ENCODE peak calls at places on chromosomes 1 and 21, in seven cellular contexts. H is sigmoid colon, B is stomach, J is H1, V is K562, T is suprapubic skin, C is upper lobe of left lung. K is an unnamed sample.

GRCh38 chr1:224730950-224731349 is 114.8 kb downstream of the CNIH3 start:
- DNase-seq in H (no peak), B (no peak), J (no peak), V (no peak), T (no peak), C (no peak), K (no peak)

GRCh38 chr1:57319165-57319564 is 104.7 kb downstream of the DAB1 start:
- DNase-seq in H (no peak), B (no peak), J (no peak), V (no peak), T (no peak), C (no peak), K (no peak)

GRCh38 chr1:244092293-244093264 is 41.5 kb downstream of the ZBTB18 start:
- DNase-seq in H (no peak), B (no peak), J (no peak), V (no peak), T (no peak), C (no peak), K (peak; percentile 68)

GRCh38 chr1:9827558-9828185 is 3.9 kb upstream of the CLSTN1 start:
- DNase-seq in H (no peak), B (no peak), J (peak; percentile 58), V (peak; percentile 57), T (no peak), C (no peak), K (no peak)

GRCh38 chr1:21313886-21314796 is 23.9 kb upstream of the ECE1 start:
- DNase-seq in H (peak; percentile 90), B (no peak), J (no peak), V (no peak), T (peak; percentile 88), C (no peak), K (no peak)

GRCh38 chr1:178518894-178519293 is 6.0 kb downstream of the TEX35 start:
- DNase-seq in H (peak; percentile 24), B (no peak), J (no peak), V (no peak), T (no peak), C (no peak), K (no peak)

GRCh38 chr1:209650454-209650853 is 1.8 kb downstream of the LAMB3 start:
- DNase-seq in H (no peak), B (no peak), J (no peak), V (no peak), T (no peak), C (peak; percentile 60), K (no peak)

GRCh38 chr1:67685558-67686271 is 714 bp downstream of the GADD45A start:
- DNase-seq in H (peak; percentile 79), B (peak; percentile 57), J (peak; percentile 66), V (peak; percentile 65), T (peak; percentile 80), C (peak; percentile 71), K (peak; percentile 56)

GRCh38 chr1:85554630-85555327 is 25.8 kb upstream of the CCN1 start:
- DNase-seq in H (no peak), B (no peak), J (no peak), V (no peak), T (no peak), C (no peak), K (no peak)

GRCh38 chr1:247443641-247444040 is 14.3 kb downstream of the OR2B11 start:
- DNase-seq in H (no peak), B (no peak), J (no peak), V (no peak), T (no peak), C (no peak), K (no peak)

GRCh38 chr1:232335751-232336274 is 294.1 kb downstream of the SIPA1L2 start:
- DNase-seq in H (no peak), B (no peak), J (no peak), V (no peak), T (no peak), C (no peak), K (no peak)

GRCh38 chr1:47226121-47226977 is 5.7 kb downstream of the TAL1 start:
- DNase-seq in H (no peak), B (no peak), J (no peak), V (peak; percentile 15), T (no peak), C (no peak), K (no peak)

GRCh38 chr21:45363921-45364463 is 41.0 kb upstream of the COL18A1 start:
- DNase-seq in H (peak; percentile 95), B (peak; percentile 74), J (no peak), V (peak; percentile 76), T (peak; percentile 91), C (peak; percentile 64), K (peak; percentile 66)

GRCh38 chr1:203796223-203796747 is 862 bp downstream of the ZBED6 start:
- DNase-seq in H (no peak), B (no peak), J (no peak), V (no peak), T (peak; percentile 67), C (no peak), K (peak; percentile 36)

GRCh38 chr1:226882187-226882586 is 11.8 kb downstream of the PSEN2 start:
- DNase-seq in H (no peak), B (no peak), J (no peak), V (no peak), T (no peak), C (no peak), K (no peak)

GRCh38 chr1:156176610-156177210 is 17.2 kb upstream of the SLC25A44 start:
- DNase-seq in H (no peak), B (no peak), J (no peak), V (no peak), T (no peak), C (no peak), K (no peak)
- TF ChIP-seq POLR2AphosphoS5 in H (no peak), B (no peak), J (no peak), V (no peak), T (no peak), C (no peak), K (no peak)

GRCh38 chr1:8425781-8426161 is 107.9 kb downstream of the SLC45A1 start:
- DNase-seq in H (no peak), B (no peak), J (no peak), V (no peak), T (no peak), C (no peak), K (no peak)

GRCh38 chr1:8423702-8424538 is 106.0 kb downstream of the SLC45A1 start:
- DNase-seq in H (peak; percentile 74), B (peak; percentile 63), J (peak; percentile 87), V (peak; percentile 89), T (peak; percentile 78), C (peak; percentile 55), K (peak; percentile 63)

GRCh38 chr1:8425150-8425780 is 107.4 kb downstream of the SLC45A1 start:
- DNase-seq in H (no peak), B (no peak), J (no peak), V (no peak), T (no peak), C (no peak), K (no peak)

GRCh38 chr1:8423134-8423701 is 105.3 kb downstream of the SLC45A1 start:
- DNase-seq in H (peak; percentile 73), B (no peak), J (peak; percentile 65), V (no peak), T (peak; percentile 75), C (no peak), K (peak; percentile 48)

DNA sequence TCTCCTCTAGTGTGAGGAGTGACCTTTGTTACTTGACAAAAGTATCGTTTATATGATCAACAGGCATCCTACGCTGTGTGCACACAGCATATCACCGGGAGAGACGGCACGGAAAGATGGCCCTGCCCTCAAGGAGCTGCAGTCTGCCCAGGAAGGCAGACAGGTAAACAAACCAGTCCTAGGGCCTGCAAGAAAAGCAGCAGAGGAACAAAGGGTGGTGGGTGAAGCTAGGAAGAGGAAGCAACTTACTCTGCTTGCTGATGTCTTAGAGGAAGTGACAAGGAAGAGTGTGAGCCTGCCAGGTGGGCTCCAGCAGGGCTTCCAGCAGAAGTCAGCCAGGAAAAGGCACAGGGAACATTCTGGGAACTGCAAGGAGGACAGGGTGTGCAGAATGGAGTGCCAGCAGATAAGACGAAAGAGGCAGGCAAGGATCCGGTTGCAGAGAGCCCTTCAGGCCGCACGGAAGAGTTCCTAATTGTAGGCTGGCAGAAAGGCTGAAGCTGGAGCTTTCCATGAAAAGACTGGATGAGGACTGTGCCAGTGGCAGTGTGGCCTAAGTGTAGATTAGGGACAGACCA is 106.7 kb downstream of the SLC45A1 start:
- DNase-seq in H (peak; percentile 77), B (peak; percentile 77), J (no peak), V (no peak), T (no peak), C (peak; percentile 88), K (peak; percentile 76)
- TF ChIP-seq EP300 in H (no peak), B (no peak), J (no peak), V (no peak), T (no peak), C (peak; percentile 95), K (no peak)

GRCh38 chr21:38726482-38726881 is 79.2 kb upstream of the ETS2 start:
- DNase-seq in H (no peak), B (no peak), J (no peak), V (no peak), T (no peak), C (no peak), K (no peak)

GRCh38 chr21:38721983-38722382 is 83.7 kb upstream of the ETS2 start:
- DNase-seq in H (no peak), B (no peak), J (no peak), V (no peak), T (no peak), C (no peak), K (no peak)

GRCh38 chr21:38721055-38721454 is 84.7 kb upstream of the ETS2 start:
- DNase-seq in H (no peak), B (no peak), J (no peak), V (no peak), T (no peak), C (no peak), K (no peak)

GRCh38 chr21:38729745-38730401 is 75.9 kb upstream of the ETS2 start:
- DNase-seq in H (no peak), B (no peak), J (no peak), V (no peak), T (no peak), C (no peak), K (no peak)

DNA sequence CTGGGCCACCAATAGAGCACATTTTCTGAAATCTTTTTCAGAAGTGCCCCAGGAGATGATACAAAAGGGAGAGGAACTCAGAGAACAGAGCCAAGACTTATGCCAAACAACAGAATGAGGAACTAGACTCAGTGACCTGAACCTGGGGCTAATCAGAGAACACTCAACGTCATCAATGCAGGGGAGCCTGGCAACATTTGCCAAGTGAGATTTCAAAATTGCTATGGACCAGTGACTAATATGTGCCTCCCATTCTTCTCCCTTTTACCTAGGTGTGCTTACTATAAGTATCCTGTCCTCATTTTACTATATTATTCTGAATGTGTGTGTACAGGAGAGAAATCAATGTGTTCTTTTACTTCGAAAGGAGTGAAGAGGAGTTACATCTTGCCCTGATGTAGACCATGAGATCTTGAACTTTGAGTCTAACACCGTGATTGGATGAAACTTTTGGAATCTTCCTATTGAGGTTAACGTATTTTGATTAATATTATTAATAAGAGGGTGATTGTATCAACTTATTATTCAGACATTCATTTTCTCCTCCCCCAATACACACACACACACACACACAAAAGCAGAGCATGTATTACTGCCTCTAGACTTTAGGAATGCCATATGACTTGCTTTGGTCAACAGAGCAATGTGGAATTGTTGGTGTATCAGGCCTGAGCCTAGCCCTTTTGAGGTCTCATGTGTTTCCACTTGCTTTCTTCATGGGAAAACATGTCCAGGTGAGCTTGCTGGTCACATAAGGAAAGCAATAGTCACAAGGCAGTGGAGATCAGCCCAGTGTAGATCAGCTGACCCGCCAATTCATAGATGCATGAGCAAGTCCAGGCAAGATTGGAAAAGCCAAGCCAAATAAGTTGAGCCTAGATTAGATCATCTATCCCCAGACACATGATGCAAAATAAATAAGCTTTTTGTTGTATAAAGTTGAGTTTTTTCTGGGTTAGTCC is 80.3 kb upstream of the ETS2 start:
- DNase-seq in H (no peak), B (no peak), J (no peak), V (no peak), T (no peak), C (no peak), K (no peak)
- H3K27ac ChIP-seq in H (no peak overlapping the region), B (no peak overlapping the region), J (no peak overlapping the region), V (no peak overlapping the region), T (no peak overlapping the region), C (no peak overlapping the region), K (no peak overlapping the region)

GRCh38 chr1:200483491-200484143 is 73.8 kb upstream of the ZNF281 start:
- DNase-seq in H (no peak), B (peak; percentile 31), J (no peak), V (peak; percentile 23), T (no peak), C (peak; percentile 47), K (no peak)
- TF ChIP-seq POLR2AphosphoS5 in H (no peak), B (no peak), J (no peak), V (no peak), T (no peak), C (no peak), K (no peak)

K was measured in transverse colon.